ENCODE peak calls at places on chromosomes 11 and 22, in six cellular contexts. E is uterus, V is WERI-Rb-1, G is fibroblast of mammary gland, X is IMR-90, H is coronary artery. I is an unnamed sample.

GRCh38 chr11:72239296-72239848 is 4.6 kb downstream of the PHOX2A start:
- DNase-seq in G (peak; percentile 45), X (peak; percentile 38), H (no peak), V (no peak), E (peak; percentile 61), I (peak; percentile 62)

GRCh38 chr11:93571612-93572011 is 28.4 kb upstream of the SMCO4 start:
- DNase-seq in V (no peak), X (no peak), H (no peak), E (no peak), G (no peak), I (no peak)

GRCh38 chr22:43011079-43011478 is 3.9 kb downstream of the PACSIN2 start:
- DNase-seq in X (no peak), H (no peak), G (no peak), E (no peak), V (peak; percentile 35), I (no peak)

GRCh38 chr22:46473896-46474557 is 63.4 kb downstream of the CELSR1 start:
- DNase-seq in X (no peak), V (no peak), E (no peak), G (no peak), H (no peak), I (no peak)

GRCh38 chr11:77879218-77879617 is 58.3 kb downstream of the AAMDC start:
- DNase-seq in X (peak; percentile 50), G (peak; percentile 70), V (no peak), E (peak; percentile 47), H (no peak), I (peak; percentile 64)

GRCh38 chr22:49244466-49245420 is 582.9 kb downstream of the BRD1 start:
- DNase-seq in H (peak; percentile 49), V (no peak), G (no peak), E (no peak), X (no peak), I (no peak)

GRCh38 chr11:2483426-2483825 is 38.6 kb downstream of the KCNQ1 start:
- DNase-seq in G (no peak), V (no peak), H (peak; percentile 46), X (no peak), E (no peak), I (no peak)

GRCh38 chr11:20529757-20530156 is 69.7 kb upstream of the SLC6A5 start:
- DNase-seq in G (no peak), X (no peak), E (no peak), V (no peak), H (no peak), I (no peak)

GRCh38 chr11:10514210-10514609 is 26.8 kb downstream of the RNF141 start:
- DNase-seq in V (no peak), G (peak; percentile 35), E (no peak), X (peak; percentile 49), H (no peak), I (peak; percentile 54)

GRCh38 chr11:12961615-12962014 is 47.5 kb upstream of the RASSF10 start:
- DNase-seq in X (peak; percentile 19), V (no peak), H (no peak), G (peak; percentile 42), E (no peak), I (peak; percentile 52)

GRCh38 chr11:3685923-3686322 is 14.7 kb upstream of the CHRNA10 start:
- DNase-seq in X (no peak), H (no peak), E (no peak), V (no peak), G (no peak), I (peak; percentile 20)

GRCh38 chr11:133947298-133947905 is 9.4 kb downstream of the IGSF9B start:
- DNase-seq in E (no peak), X (peak; percentile 23), G (peak; percentile 40), H (no peak), V (peak; percentile 79), I (peak; percentile 65)

GRCh38 chr11:111512296-111513239 is at the start of gene BTG4:
- DNase-seq in H (no peak), V (peak; percentile 27), E (no peak), X (no peak), G (peak; percentile 14), I (peak; percentile 13)

GRCh38 chr22:38313384-38313955 is 3.8 kb downstream of the CSNK1E start:
- DNase-seq in V (no peak), X (peak; percentile 96), H (peak; percentile 89), E (peak; percentile 86), G (peak; percentile 97), I (peak; percentile 90)

GRCh38 chr11:11725438-11725837 is 103.6 kb upstream of the GALNT18 start:
- DNase-seq in G (no peak), V (no peak), X (no peak), H (no peak), E (no peak), I (no peak)

GRCh38 chr11:11724994-11725393 is 103.2 kb upstream of the GALNT18 start:
- DNase-seq in V (no peak), E (no peak), H (no peak), X (no peak), G (peak; percentile 6), I (no peak)

GRCh38 chr11:11728371-11728770 is 106.6 kb upstream of the GALNT18 start:
- DNase-seq in X (no peak), E (no peak), V (no peak), G (no peak), H (no peak), I (no peak)

GRCh38 chr11:11722246-11722645 is 100.4 kb upstream of the GALNT18 start:
- DNase-seq in E (no peak), X (no peak), G (no peak), V (no peak), H (no peak), I (no peak)

GRCh38 chr11:11722861-11723260 is 101.1 kb upstream of the GALNT18 start:
- DNase-seq in X (no peak), E (no peak), H (no peak), G (no peak), V (no peak), I (no peak)
- TF ChIP-seq CTCF in X (no peak), E (no peak), H (no peak), G (no peak), V (no peak), I (no peak)

GRCh38 chr22:24807284-24807950 is 1.4 kb downstream of the SGSM1 start:
- DNase-seq in X (no peak), H (peak; percentile 84), E (peak; percentile 22), V (no peak), G (peak; percentile 30), I (peak; percentile 17)
- H3K4me3 ChIP-seq in X (no peak overlapping the region), H (peak overlapping the region; percentile 92), E (no peak overlapping the region), V (no peak overlapping the region), G (no peak overlapping the region), I (no peak overlapping the region)

GRCh38 chr22:44330188-44330726 is 17.5 kb upstream of the SHISAL1 start:
- DNase-seq in V (no peak), X (no peak), H (no peak), E (no peak), G (no peak), I (no peak)

GRCh38 chr22:44330727-44331660 is 18.2 kb upstream of the SHISAL1 start:
- DNase-seq in V (no peak), X (no peak), G (no peak), E (no peak), H (no peak), I (no peak)

GRCh38 chr22:44328326-44328725 is 15.6 kb upstream of the SHISAL1 start:
- DNase-seq in V (no peak), H (no peak), E (no peak), X (no peak), G (no peak), I (no peak)

GRCh38 chr22:44328762-44329161 is 16.0 kb upstream of the SHISAL1 start:
- DNase-seq in E (no peak), V (no peak), H (no peak), G (no peak), X (no peak), I (no peak)

GRCh38 chr22:44329179-44329796 is 16.5 kb upstream of the SHISAL1 start:
- DNase-seq in G (no peak), H (no peak), E (no peak), X (peak; percentile 27), V (peak; percentile 46), I (peak; percentile 14)
- TF ChIP-seq CTCF in G (no peak), H (no peak), E (no peak), X (peak; percentile 5), V (no peak), I (no peak)

GRCh38 chr22:45319319-45319675 is 9.6 kb downstream of the FAM118A start:
- DNase-seq in V (peak; percentile 16), G (peak; percentile 62), X (peak; percentile 77), E (no peak), H (no peak), I (peak; percentile 77)

GRCh38 chr22:45318558-45319318 is 9.0 kb downstream of the FAM118A start:
- DNase-seq in X (peak; percentile 70), H (no peak), V (no peak), G (peak; percentile 44), E (no peak), I (peak; percentile 17)

GRCh38 chr22:45317551-45318167 is 7.9 kb downstream of the FAM118A start:
- DNase-seq in X (peak; percentile 37), H (peak; percentile 93), G (peak; percentile 57), V (no peak), E (peak; percentile 37), I (peak; percentile 57)

GRCh38 chr22:45316796-45317526 is 7.2 kb downstream of the FAM118A start:
- DNase-seq in V (no peak), G (no peak), E (no peak), H (no peak), X (no peak), I (no peak)

GRCh38 chr22:45318168-45318557 is 8.4 kb downstream of the FAM118A start:
- DNase-seq in V (no peak), E (peak; percentile 93), G (peak; percentile 93), X (peak; percentile 97), H (peak; percentile 92), I (peak; percentile 97)
- H3K4me3 ChIP-seq in V (no peak overlapping the region), E (no peak overlapping the region), G (no peak overlapping the region), X (peak overlapping the region; percentile 10), H (peak overlapping the region; percentile 42), I (no peak overlapping the region)

DNA sequence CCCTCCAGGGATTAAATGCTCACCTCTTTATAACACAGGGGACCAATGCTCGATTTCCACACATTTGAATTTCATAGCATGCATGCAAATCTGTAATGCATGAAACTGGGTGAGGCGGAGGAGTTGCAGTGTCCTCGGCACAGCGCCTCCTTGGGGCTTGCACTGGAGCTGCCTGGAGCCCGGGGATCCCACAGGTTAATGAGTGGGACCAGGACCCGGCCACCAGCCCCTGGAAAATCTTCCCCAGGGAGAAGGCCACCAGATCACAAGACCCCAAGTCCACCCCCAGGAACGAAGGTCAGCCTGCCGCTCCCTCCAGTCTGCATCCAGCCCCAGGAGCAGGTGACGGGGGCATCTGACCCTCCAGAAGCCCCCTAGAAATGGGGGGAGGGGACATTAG is 119.1 kb downstream of the MN1 start:
- DNase-seq in G (no peak), X (no peak), E (no peak), V (no peak), H (no peak), I (no peak)
- TF ChIP-seq CTCF in G (peak; percentile 1), X (peak; percentile 22), E (no peak), V (peak; percentile 60), H (no peak), I (peak; percentile 13)

GRCh38 chr11:57646756-57647303 is 2.9 kb downstream of the YPEL4 start:
- DNase-seq in X (no peak), H (no peak), G (no peak), E (no peak), V (no peak), I (no peak)
- H3K4me3 ChIP-seq in X (no peak overlapping the region), H (no peak overlapping the region), G (no peak overlapping the region), E (no peak overlapping the region), V (no peak overlapping the region), I (no peak overlapping the region)

GRCh38 chr11:117354550-117354949 is 26.9 kb downstream of the CEP164 start:
- DNase-seq in H (no peak), V (no peak), E (no peak), X (no peak), G (no peak), I (no peak)

GRCh38 chr11:117361432-117361831 is 33.8 kb downstream of the CEP164 start:
- DNase-seq in V (no peak), G (no peak), E (no peak), H (no peak), X (no peak), I (no peak)

GRCh38 chr11:117356126-117356761 is 28.6 kb downstream of the CEP164 start:
- DNase-seq in H (no peak), E (no peak), X (no peak), V (no peak), G (no peak), I (no peak)
- TF ChIP-seq CTCF in H (no peak), E (no peak), X (no peak), V (peak; percentile 31), G (no peak), I (no peak)